ENCODE peak calls at places on chromosomes 6 and 20, in nine cellular contexts. S is CD8-positive, alpha-beta memory T cell; G is hypothalamus; R is RWPE1; X is ELR; Z is heart right ventricle; W is foreskin fibroblast; H is activated CD8-positive, alpha-beta memory T cell treated with anti-CD3 and anti-CD28 coated beads for 1 hour; T is lower lobe of right lung. O is an unnamed sample.

GRCh38 chr6:3829285-3829684 is 19.9 kb upstream of the FAM50B start:
- DNase-seq in S (no peak), G (no peak), R (no peak), X (no peak), Z (no peak), W (no peak), H (no peak), T (no peak), O (no peak)

GRCh38 chr6:107064579-107065065 is 36.6 kb downstream of the MTRES1 start:
- DNase-seq in S (no peak), G (no peak), R (no peak), X (peak), Z (peak), W (peak), H (no peak), T (no peak), O (peak)

GRCh38 chr6:46909371-46909770 is 12.4 kb downstream of the ADGRF5 start:
- DNase-seq in S (no peak), G (no peak), R (no peak), X (peak), Z (no peak), W (no peak), H (no peak), T (no peak), O (no peak)

GRCh38 chr6:167157867-167158266 is at the start of gene GPR31:
- DNase-seq in S (no peak), G (no peak), R (no peak), X (no peak), Z (no peak), W (no peak), H (no peak), T (no peak), O (no peak)

GRCh38 chr6:161536141-161536735 is 262.4 kb upstream of the AGPAT4 start:
- DNase-seq in S (no peak), G (no peak), R (no peak), X (peak), Z (no peak), W (no peak), H (no peak), T (no peak), O (no peak)

GRCh38 chr6:165834613-165835259 is 171.7 kb upstream of the PDE10A start:
- DNase-seq in S (no peak), G (no peak), R (no peak), X (no peak), Z (peak), W (no peak), H (no peak), T (peak), O (no peak)

GRCh38 chr6:6461138-6461537 is 127.4 kb upstream of the LY86 start:
- DNase-seq in S (no peak), G (no peak), R (no peak), X (no peak), Z (no peak), W (no peak), H (no peak), T (no peak), O (no peak)

GRCh38 chr20:63150391-63150898 is 65.5 kb downstream of the YTHDF1 start:
- DNase-seq in S (no peak), G (no peak), R (no peak), X (no peak), Z (peak), W (no peak), H (no peak), T (peak), O (no peak)

GRCh38 chr20:62834967-62835730 is 18.3 kb downstream of the COL9A3 start:
- DNase-seq in S (no peak), G (no peak), R (no peak), X (no peak), Z (no peak), W (no peak), H (no peak), T (no peak), O (no peak)

GRCh38 chr20:46206025-46206424 is 87.9 kb downstream of the CD40 start:
- DNase-seq in S (no peak), G (no peak), R (peak), X (peak), Z (no peak), W (peak), H (no peak), T (peak), O (peak)

GRCh38 chr6:163324928-163325784 is 89.4 kb upstream of the QKI start:
- DNase-seq in S (no peak), G (peak), R (no peak), X (no peak), Z (peak), W (no peak), H (no peak), T (peak), O (no peak)

GRCh38 chr6:111759836-111760785 is 113.1 kb downstream of the FYN start:
- DNase-seq in S (peak), G (no peak), R (no peak), X (no peak), Z (no peak), W (peak), H (no peak), T (no peak), O (peak)

GRCh38 chr6:30748851-30749540 is 4.6 kb upstream of the IER3 start:
- DNase-seq in S (no peak), G (no peak), R (no peak), X (peak), Z (no peak), W (peak), H (no peak), T (no peak), O (no peak)

GRCh38 chr6:139473239-139473701 is 98.8 kb upstream of the CITED2 start:
- DNase-seq in S (no peak), G (no peak), R (no peak), X (no peak), Z (no peak), W (no peak), H (no peak), T (no peak), O (no peak)

GRCh38 chr20:56202493-56203077 is 45.9 kb upstream of the MC3R start:
- DNase-seq in S (no peak), G (no peak), R (peak), X (peak), Z (no peak), W (no peak), H (no peak), T (no peak), O (peak)

GRCh38 chr6:121849477-121849876 is 414.0 kb downstream of the GJA1 start:
- DNase-seq in S (peak), G (no peak), R (peak), X (peak), Z (no peak), W (peak), H (no peak), T (no peak), O (peak)

GRCh38 chr6:112549749-112550148 is 202.6 kb downstream of the RFPL4B start:
- DNase-seq in S (no peak), G (no peak), R (no peak), X (no peak), Z (no peak), W (no peak), H (no peak), T (no peak), O (no peak)

O was measured in hepatic stellate cell.